ENCODE peak calls at places on chromosome 19, in nine cellular contexts. One of them, this sample, is unnamed.

GRCh38 chr19:5321851-5322681 is 18.5 kb downstream of the PTPRS start:
- DNase-seq in upper lobe of left lung: no peak
- DNase-seq in IMR-90: no peak
- DNase-seq in tibial nerve: no peak
- DNase-seq in stomach: no peak
- DNase-seq in GM23248: no peak
- DNase-seq in Panc1: no peak
- DNase-seq in SK-N-SH: peak; percentile 51
- DNase-seq in left lung: peak; percentile 54
- DNase-seq in this sample: no peak

GRCh38 chr19:45515807-45516401 is 8.6 kb downstream of the VASP start:
- DNase-seq in GM23248: no peak
- DNase-seq in left lung: peak; percentile 77
- DNase-seq in SK-N-SH: no peak
- DNase-seq in stomach: no peak
- DNase-seq in IMR-90: no peak
- DNase-seq in upper lobe of left lung: no peak
- DNase-seq in Panc1: no peak
- DNase-seq in tibial nerve: no peak
- DNase-seq in this sample: no peak

GRCh38 chr19:41876847-41877489 is at the start of gene CD79A:
- DNase-seq in left lung: no peak
- DNase-seq in GM23248: no peak
- DNase-seq in stomach: no peak
- DNase-seq in tibial nerve: no peak
- DNase-seq in IMR-90: no peak
- DNase-seq in upper lobe of left lung: no peak
- DNase-seq in SK-N-SH: no peak
- DNase-seq in Panc1: no peak
- DNase-seq in this sample: no peak

GRCh38 chr19:55540619-55541018 is 3.7 kb upstream of the SBK2 start:
- DNase-seq in tibial nerve: no peak
- DNase-seq in SK-N-SH: no peak
- DNase-seq in left lung: no peak
- DNase-seq in Panc1: no peak
- DNase-seq in upper lobe of left lung: no peak
- DNase-seq in IMR-90: no peak
- DNase-seq in GM23248: no peak
- DNase-seq in stomach: no peak
- DNase-seq in this sample: no peak

GRCh38 chr19:56637976-56638555 is 4.9 kb upstream of the SMIM17 start:
- DNase-seq in GM23248: peak; percentile 81
- DNase-seq in Panc1: no peak
- DNase-seq in SK-N-SH: no peak
- DNase-seq in left lung: no peak
- DNase-seq in tibial nerve: peak; percentile 30
- DNase-seq in upper lobe of left lung: peak; percentile 40
- DNase-seq in IMR-90: peak; percentile 65
- DNase-seq in stomach: peak; percentile 28
- DNase-seq in this sample: peak; percentile 21

GRCh38 chr19:850221-850978 is 1.7 kb upstream of the ELANE start:
- DNase-seq in IMR-90: peak; percentile 81
- DNase-seq in stomach: peak; percentile 83
- DNase-seq in tibial nerve: peak; percentile 94
- DNase-seq in SK-N-SH: peak; percentile 80
- DNase-seq in upper lobe of left lung: peak; percentile 93
- DNase-seq in Panc1: no peak
- DNase-seq in GM23248: peak; percentile 91
- DNase-seq in left lung: peak; percentile 91
- DNase-seq in this sample: peak; percentile 56

GRCh38 chr19:17260842-17261325 is 3.7 kb downstream of the USHBP1 start:
- DNase-seq in stomach: peak; percentile 91
- DNase-seq in GM23248: peak; percentile 77
- DNase-seq in tibial nerve: peak; percentile 64
- DNase-seq in upper lobe of left lung: peak; percentile 90
- DNase-seq in Panc1: peak; percentile 52
- DNase-seq in left lung: peak; percentile 97
- DNase-seq in IMR-90: peak; percentile 64
- DNase-seq in SK-N-SH: peak; percentile 87
- DNase-seq in this sample: no peak

GRCh38 chr19:13864513-13865242 is 12.3 kb upstream of the NANOS3 start:
- DNase-seq in upper lobe of left lung: no peak
- DNase-seq in SK-N-SH: peak; percentile 85
- DNase-seq in Panc1: no peak
- DNase-seq in left lung: no peak
- DNase-seq in IMR-90: no peak
- DNase-seq in stomach: no peak
- DNase-seq in GM23248: no peak
- DNase-seq in tibial nerve: no peak
- DNase-seq in this sample: no peak

GRCh38 chr19:49085868-49086232 is 599 bp downstream of the SNRNP70 start:
- DNase-seq in upper lobe of left lung: no peak
- DNase-seq in stomach: no peak
- DNase-seq in left lung: no peak
- DNase-seq in tibial nerve: no peak
- DNase-seq in Panc1: no peak
- DNase-seq in GM23248: peak; percentile 36
- DNase-seq in IMR-90: no peak
- DNase-seq in SK-N-SH: no peak
- DNase-seq in this sample: no peak

GRCh38 chr19:14102102-14102696 is 11.6 kb upstream of the SAMD1 start:
- DNase-seq in SK-N-SH: no peak
- DNase-seq in stomach: no peak
- DNase-seq in left lung: no peak
- DNase-seq in GM23248: no peak
- DNase-seq in IMR-90: no peak
- DNase-seq in tibial nerve: no peak
- DNase-seq in Panc1: no peak
- DNase-seq in upper lobe of left lung: no peak
- DNase-seq in this sample: no peak

GRCh38 chr19:13985771-13986347 is 20.3 kb downstream of the RFX1 start:
- DNase-seq in IMR-90: no peak
- DNase-seq in tibial nerve: no peak
- DNase-seq in Panc1: no peak
- DNase-seq in stomach: no peak
- DNase-seq in SK-N-SH: no peak
- DNase-seq in GM23248: no peak
- DNase-seq in left lung: no peak
- DNase-seq in upper lobe of left lung: no peak
- DNase-seq in this sample: no peak

GRCh38 chr19:50723735-50724521 is 764 bp downstream of the CLEC11A start:
- DNase-seq in left lung: no peak
- DNase-seq in upper lobe of left lung: no peak
- DNase-seq in stomach: no peak
- DNase-seq in IMR-90: no peak
- DNase-seq in GM23248: peak; percentile 38
- DNase-seq in Panc1: no peak
- DNase-seq in tibial nerve: no peak
- DNase-seq in SK-N-SH: no peak
- DNase-seq in this sample: no peak
- H3K9me3 ChIP-seq in left lung: no peaks in the 10 kb centered on the region
- H3K9me3 ChIP-seq in upper lobe of left lung: no peaks in the 10 kb centered on the region
- H3K9me3 ChIP-seq in stomach: no peaks in the 10 kb centered on the region
- H3K9me3 ChIP-seq in IMR-90: no peaks in the 10 kb centered on the region
- H3K9me3 ChIP-seq in GM23248: no peaks in the 10 kb centered on the region
- H3K9me3 ChIP-seq in Panc1: no peaks in the 10 kb centered on the region
- H3K9me3 ChIP-seq in tibial nerve: no peaks in the 10 kb centered on the region
- H3K9me3 ChIP-seq in SK-N-SH: no peaks in the 10 kb centered on the region
- H3K9me3 ChIP-seq in this sample: no peaks in the 10 kb centered on the region

DNA sequence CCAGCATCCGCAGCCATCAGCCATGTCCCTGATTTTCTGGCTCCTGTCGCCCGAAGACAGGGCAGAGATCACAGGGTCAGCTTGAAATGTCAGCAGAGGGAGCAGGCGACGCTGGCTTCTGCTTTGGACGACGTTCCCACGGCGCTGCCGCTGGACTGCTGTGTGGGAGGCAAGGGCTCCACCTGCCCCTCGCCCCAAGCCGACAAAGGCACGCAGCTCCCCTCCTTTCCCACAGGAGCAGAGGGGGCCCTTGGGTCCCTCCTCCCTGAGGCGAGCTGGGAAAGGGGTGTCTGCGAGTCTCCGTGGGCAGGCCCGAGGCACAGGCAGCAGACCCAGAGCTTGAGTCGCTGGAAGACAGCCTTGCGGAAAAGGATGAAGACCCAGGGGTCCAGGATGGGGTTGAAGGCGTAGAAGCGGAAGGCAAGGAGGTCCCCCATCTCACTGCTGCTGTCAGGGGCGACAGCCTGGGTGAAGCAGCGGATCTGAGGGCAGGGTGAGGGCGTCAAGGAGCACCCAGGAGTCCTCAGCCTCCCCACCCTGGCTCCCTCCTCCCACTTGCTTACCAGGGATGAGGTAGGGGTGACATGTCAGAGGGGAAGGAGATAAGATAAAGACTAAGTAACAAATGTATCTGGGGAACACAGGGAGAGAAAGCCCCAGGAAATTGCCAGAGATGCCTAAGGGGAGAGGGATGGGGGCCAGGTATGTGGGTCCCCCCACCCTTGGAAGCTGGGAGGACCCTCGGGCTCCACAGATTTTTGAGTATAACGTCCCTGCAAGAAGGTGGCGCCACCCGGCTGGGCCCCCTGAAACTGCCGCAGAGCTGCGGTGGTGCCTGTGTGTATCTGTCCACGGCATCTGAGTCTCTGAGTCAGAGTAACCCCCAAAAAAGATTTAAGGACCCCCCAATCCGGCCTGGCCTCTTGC is 3.4 kb downstream of the PTGIR start:
- DNase-seq in GM23248: no peak
- DNase-seq in tibial nerve: no peak
- DNase-seq in upper lobe of left lung: no peak
- DNase-seq in SK-N-SH: peak; percentile 57
- DNase-seq in left lung: peak; percentile 76
- DNase-seq in IMR-90: peak; percentile 11
- DNase-seq in Panc1: no peak
- DNase-seq in stomach: no peak
- DNase-seq in this sample: no peak
- H3K27ac ChIP-seq in GM23248: no peak overlapping the region
- H3K27ac ChIP-seq in tibial nerve: peak overlapping the region; percentile 2
- H3K27ac ChIP-seq in upper lobe of left lung: peak overlapping the region; percentile 83
- H3K27ac ChIP-seq in SK-N-SH: no peak overlapping the region
- H3K27ac ChIP-seq in left lung: peak overlapping the region; percentile 7
- H3K27ac ChIP-seq in IMR-90: peak overlapping the region; percentile 51
- H3K27ac ChIP-seq in Panc1: no peak overlapping the region
- H3K27ac ChIP-seq in stomach: peak overlapping the region; percentile 74
- H3K27ac ChIP-seq in this sample: peak overlapping the region; percentile 57

GRCh38 chr19:8490873-8491272 is 11.6 kb downstream of the PRAM1 start:
- DNase-seq in Panc1: no peak
- DNase-seq in GM23248: no peak
- DNase-seq in upper lobe of left lung: no peak
- DNase-seq in tibial nerve: no peak
- DNase-seq in IMR-90: no peak
- DNase-seq in left lung: peak; percentile 64
- DNase-seq in SK-N-SH: no peak
- DNase-seq in stomach: no peak
- DNase-seq in this sample: no peak
- H3K9me3 ChIP-seq in Panc1: no peaks in the 10 kb centered on the region
- H3K9me3 ChIP-seq in GM23248: no peaks in the 10 kb centered on the region
- H3K9me3 ChIP-seq in upper lobe of left lung: no peaks in the 10 kb centered on the region
- H3K9me3 ChIP-seq in tibial nerve: no peaks in the 10 kb centered on the region
- H3K9me3 ChIP-seq in IMR-90: no peaks in the 10 kb centered on the region
- H3K9me3 ChIP-seq in left lung: no peaks in the 10 kb centered on the region
- H3K9me3 ChIP-seq in SK-N-SH: no peaks in the 10 kb centered on the region
- H3K9me3 ChIP-seq in stomach: no peaks in the 10 kb centered on the region
- H3K9me3 ChIP-seq in this sample: no peaks in the 10 kb centered on the region

GRCh38 chr19:33394723-33395560 is 21.4 kb downstream of the CEBPG start:
- DNase-seq in stomach: no peak
- DNase-seq in IMR-90: no peak
- DNase-seq in GM23248: peak; percentile 37
- DNase-seq in SK-N-SH: peak; percentile 38
- DNase-seq in tibial nerve: no peak
- DNase-seq in upper lobe of left lung: no peak
- DNase-seq in left lung: peak; percentile 51
- DNase-seq in Panc1: no peak
- DNase-seq in this sample: no peak
- H3K27ac ChIP-seq in stomach: peak overlapping the region; percentile 55
- H3K27ac ChIP-seq in IMR-90: no peak overlapping the region
- H3K27ac ChIP-seq in GM23248: peak overlapping the region; percentile 79
- H3K27ac ChIP-seq in SK-N-SH: no peak overlapping the region
- H3K27ac ChIP-seq in tibial nerve: no peak overlapping the region
- H3K27ac ChIP-seq in upper lobe of left lung: peak overlapping the region; percentile 1
- H3K27ac ChIP-seq in left lung: peak overlapping the region; percentile 35
- H3K27ac ChIP-seq in Panc1: no peak overlapping the region
- H3K27ac ChIP-seq in this sample: no peak overlapping the region

DNA sequence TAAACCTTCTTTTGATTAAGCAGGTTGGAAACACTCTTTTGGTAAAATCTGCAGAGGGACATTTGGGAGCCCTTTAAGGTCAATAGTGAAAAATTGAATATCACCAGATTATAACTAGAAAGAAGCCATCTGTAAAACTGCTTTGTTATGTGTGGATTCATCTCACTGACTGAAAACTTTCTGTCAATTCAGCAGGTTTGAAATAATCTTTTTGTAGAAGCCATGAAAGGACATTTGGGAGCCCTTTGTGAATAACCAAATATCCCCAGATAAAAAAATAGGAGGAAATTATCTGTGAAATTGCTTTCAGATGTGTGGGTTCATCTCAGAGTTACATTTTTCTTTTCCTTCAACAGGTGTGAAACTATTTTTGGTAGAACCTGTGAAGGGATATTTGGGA is 1690.7 kb downstream of the UQCRFS1 start:
- DNase-seq in left lung: no peak
- DNase-seq in stomach: no peak
- DNase-seq in IMR-90: no peak
- DNase-seq in tibial nerve: no peak
- DNase-seq in Panc1: no peak
- DNase-seq in upper lobe of left lung: no peak
- DNase-seq in SK-N-SH: no peak
- DNase-seq in GM23248: no peak
- DNase-seq in this sample: no peak
- H3K9me3 ChIP-seq in left lung: no peaks in the 10 kb centered on the region
- H3K9me3 ChIP-seq in stomach: peaks cover 55% of the 10 kb centered on the region
- H3K9me3 ChIP-seq in IMR-90: no peaks in the 10 kb centered on the region
- H3K9me3 ChIP-seq in tibial nerve: peaks cover 21% of the 10 kb centered on the region
- H3K9me3 ChIP-seq in Panc1: no peaks in the 10 kb centered on the region
- H3K9me3 ChIP-seq in upper lobe of left lung: no peaks in the 10 kb centered on the region
- H3K9me3 ChIP-seq in SK-N-SH: peaks cover 6% of the 10 kb centered on the region
- H3K9me3 ChIP-seq in GM23248: no peaks in the 10 kb centered on the region
- H3K9me3 ChIP-seq in this sample: no peaks in the 10 kb centered on the region

DNA sequence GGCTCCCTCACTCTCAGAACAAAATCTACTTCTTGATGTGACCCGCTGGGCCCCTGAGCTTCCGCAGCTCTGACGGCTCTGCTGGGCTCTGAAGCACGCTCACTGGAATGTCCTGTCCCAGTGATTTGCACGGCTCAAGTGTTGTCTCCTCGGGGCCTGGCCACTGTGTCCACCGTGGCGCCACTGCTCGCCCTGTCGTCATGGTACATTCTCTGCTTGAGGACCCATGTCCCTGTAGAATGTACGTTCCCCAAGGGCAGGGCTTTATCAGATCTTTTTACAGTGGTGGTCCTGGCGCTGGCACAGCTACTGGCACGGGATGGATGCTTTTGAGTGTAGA is 12.1 kb downstream of the KLHL26 start:
- DNase-seq in SK-N-SH: no peak
- DNase-seq in upper lobe of left lung: no peak
- DNase-seq in stomach: no peak
- DNase-seq in Panc1: no peak
- DNase-seq in left lung: no peak
- DNase-seq in GM23248: no peak
- DNase-seq in tibial nerve: no peak
- DNase-seq in IMR-90: no peak
- DNase-seq in this sample: no peak
- H3K27ac ChIP-seq in SK-N-SH: no peak overlapping the region
- H3K27ac ChIP-seq in upper lobe of left lung: peak overlapping the region; percentile 84
- H3K27ac ChIP-seq in stomach: peak overlapping the region; percentile 83
- H3K27ac ChIP-seq in Panc1: no peak overlapping the region
- H3K27ac ChIP-seq in left lung: no peak overlapping the region
- H3K27ac ChIP-seq in GM23248: no peak overlapping the region
- H3K27ac ChIP-seq in tibial nerve: peak overlapping the region; percentile 92
- H3K27ac ChIP-seq in IMR-90: peak overlapping the region; percentile 71
- H3K27ac ChIP-seq in this sample: no peak overlapping the region

This sample was measured in AG04450.